ENCODE peak calls at places on chromosomes 2 and 18, in four cellular contexts. P is A172, L is substantia nigra, B is adipocyte. O is an unnamed sample.

GRCh38 chr2:85578243-85579180 is 1.1 kb downstream of the VAMP8 start:
- DNase-seq in B (no peak), P (no peak), L (no peak), O (no peak)

GRCh38 chr18:36706313-36706881 is 122.4 kb downstream of the TPGS2 start:
- DNase-seq in B (no peak), P (peak), L (no peak), O (no peak)

GRCh38 chr2:61995059-61995458 is 89.6 kb downstream of the COMMD1 start:
- DNase-seq in B (no peak), L (no peak), P (no peak), O (no peak)

GRCh38 chr2:172753610-172754009 is 18.0 kb downstream of the RAPGEF4 start:
- DNase-seq in B (no peak), L (no peak), P (no peak), O (no peak)

GRCh38 chr2:95047629-95048510 is 22.4 kb downstream of the MAL start:
- DNase-seq in P (no peak), L (no peak), B (no peak), O (no peak)

GRCh38 chr2:47437287-47437686 is 34.3 kb downstream of the MSH2 start:
- DNase-seq in P (peak), B (peak), L (no peak), O (no peak)

GRCh38 chr2:113692698-113693428 is 63.6 kb downstream of the SLC35F5 start:
- DNase-seq in L (no peak), B (no peak), P (no peak), O (no peak)

GRCh38 chr2:182597570-182597969 is 118.5 kb upstream of the DNAJC10 start:
- DNase-seq in B (peak), P (no peak), L (no peak), O (no peak)

GRCh38 chr2:64177315-64177714 is 33.1 kb upstream of the PELI1 start:
- DNase-seq in P (no peak), L (no peak), B (peak), O (no peak)

GRCh38 chr18:22728016-22728415 is 205.1 kb upstream of the RBBP8 start:
- DNase-seq in B (no peak), P (no peak), L (no peak), O (no peak)

GRCh38 chr18:33944493-33944892 is 280.2 kb downstream of the NOL4 start:
- DNase-seq in B (no peak), P (no peak), L (no peak), O (no peak)

GRCh38 chr2:46846454-46846990 is 69.1 kb downstream of the MCFD2 start:
- DNase-seq in B (peak), P (no peak), L (no peak), O (no peak)

GRCh38 chr18:25457636-25458035 is 105.7 kb upstream of the ZNF521 start:
- DNase-seq in B (peak), P (no peak), L (no peak), O (no peak)

GRCh38 chr18:46856975-46857374 is 60.3 kb downstream of the PIAS2 start:
- DNase-seq in P (no peak), B (no peak), L (no peak), O (peak)

GRCh38 chr2:41775381-41776025 is 272.3 kb upstream of the PKDCC start:
- DNase-seq in P (no peak), B (no peak), L (no peak), O (no peak)

GRCh38 chr2:160062283-160063005 is at the start of gene PLA2R1:
- DNase-seq in L (no peak), P (peak), B (peak), O (no peak)

GRCh38 chr2:197101519-197101918 is 175.0 kb upstream of the PGAP1 start:
- DNase-seq in B (no peak), P (no peak), L (no peak), O (no peak)